ENCODE peak calls at places on chromosomes 11 and 22, in four cellular contexts. One of them, this sample, is unnamed.
A peak's percentile ranks its signal among the peaks of the same experiment; 100 is the strongest.

GRCh38 chr11:65524747-65525658 is at the start of gene SCYL1:
- DNase-seq in left ventricle myocardium inferior: peak; percentile 82
- DNase-seq in astrocyte of the spinal cord: peak; percentile 75
- DNase-seq in right cardiac atrium: peak; percentile 90
- DNase-seq in this sample: peak; percentile 53

GRCh38 chr11:124769804-124770774 is 8.0 kb upstream of the ESAM start:
- DNase-seq in left ventricle myocardium inferior: no peak
- DNase-seq in astrocyte of the spinal cord: no peak
- DNase-seq in right cardiac atrium: no peak
- DNase-seq in this sample: peak; percentile 76

GRCh38 chr11:122267602-122268001 is 151.6 kb upstream of the BLID start:
- DNase-seq in left ventricle myocardium inferior: no peak
- DNase-seq in astrocyte of the spinal cord: peak; percentile 26
- DNase-seq in right cardiac atrium: no peak
- DNase-seq in this sample: peak; percentile 64

GRCh38 chr11:38460901-38461300 is 1862.9 kb upstream of the RAG2 start:
- DNase-seq in left ventricle myocardium inferior: peak; percentile 21
- DNase-seq in astrocyte of the spinal cord: peak; percentile 96
- DNase-seq in right cardiac atrium: peak; percentile 78
- DNase-seq in this sample: peak; percentile 92

GRCh38 chr11:16986434-16987204 is 27.6 kb downstream of the PLEKHA7 start:
- DNase-seq in left ventricle myocardium inferior: no peak
- DNase-seq in astrocyte of the spinal cord: peak; percentile 19
- DNase-seq in right cardiac atrium: no peak
- DNase-seq in this sample: no peak

GRCh38 chr11:73159297-73159696 is 17.2 kb upstream of the FCHSD2 start:
- DNase-seq in left ventricle myocardium inferior: no peak
- DNase-seq in astrocyte of the spinal cord: no peak
- DNase-seq in right cardiac atrium: no peak
- DNase-seq in this sample: no peak

GRCh38 chr22:31544481-31545480 is 48.4 kb downstream of the SFI1 start:
- DNase-seq in left ventricle myocardium inferior: no peak
- DNase-seq in astrocyte of the spinal cord: no peak
- DNase-seq in right cardiac atrium: no peak
- DNase-seq in this sample: no peak

GRCh38 chr11:76623171-76623883 is 47.2 kb downstream of the LRRC32 start:
- DNase-seq in left ventricle myocardium inferior: no peak
- DNase-seq in astrocyte of the spinal cord: no peak
- DNase-seq in right cardiac atrium: peak; percentile 34
- DNase-seq in this sample: peak; percentile 79

GRCh38 chr22:23183107-23183698 is 2.9 kb downstream of the BCR start:
- DNase-seq in left ventricle myocardium inferior: peak; percentile 35
- DNase-seq in astrocyte of the spinal cord: peak; percentile 76
- DNase-seq in right cardiac atrium: peak; percentile 82
- DNase-seq in this sample: peak; percentile 43

GRCh38 chr11:133829566-133829965 is 15.7 kb downstream of the SPATA19 start:
- DNase-seq in left ventricle myocardium inferior: no peak
- DNase-seq in astrocyte of the spinal cord: no peak
- DNase-seq in right cardiac atrium: no peak
- DNase-seq in this sample: no peak

GRCh38 chr11:126139541-126140091 is 71.8 kb downstream of the RPUSD4 start:
- DNase-seq in left ventricle myocardium inferior: peak; percentile 53
- DNase-seq in astrocyte of the spinal cord: peak; percentile 19
- DNase-seq in right cardiac atrium: peak; percentile 70
- DNase-seq in this sample: no peak

GRCh38 chr11:41879186-41879738 is 419.8 kb upstream of the LRRC4C start:
- DNase-seq in left ventricle myocardium inferior: no peak
- DNase-seq in astrocyte of the spinal cord: peak; percentile 74
- DNase-seq in right cardiac atrium: no peak
- DNase-seq in this sample: peak; percentile 82

GRCh38 chr11:119347940-119348339 is 1.4 kb upstream of the MFRP start:
- DNase-seq in left ventricle myocardium inferior: no peak
- DNase-seq in astrocyte of the spinal cord: no peak
- DNase-seq in right cardiac atrium: no peak
- DNase-seq in this sample: no peak

GRCh38 chr11:75001686-75002085 is 13.0 kb downstream of the NEU3 start:
- DNase-seq in left ventricle myocardium inferior: no peak
- DNase-seq in astrocyte of the spinal cord: no peak
- DNase-seq in right cardiac atrium: no peak
- DNase-seq in this sample: no peak

GRCh38 chr11:120526241-120526640 is 14.7 kb downstream of the GRIK4 start:
- DNase-seq in left ventricle myocardium inferior: no peak
- DNase-seq in astrocyte of the spinal cord: no peak
- DNase-seq in right cardiac atrium: no peak
- DNase-seq in this sample: no peak

GRCh38 chr11:115409691-115410220 is 94.5 kb downstream of the CADM1 start:
- DNase-seq in left ventricle myocardium inferior: no peak
- DNase-seq in astrocyte of the spinal cord: peak; percentile 33
- DNase-seq in right cardiac atrium: no peak
- DNase-seq in this sample: no peak

GRCh38 chr11:120867024-120867423 is 156.9 kb upstream of the TBCEL start:
- DNase-seq in left ventricle myocardium inferior: no peak
- DNase-seq in astrocyte of the spinal cord: no peak
- DNase-seq in right cardiac atrium: no peak
- DNase-seq in this sample: no peak

GRCh38 chr11:22459053-22459452 is 120.9 kb downstream of the SLC17A6 start:
- DNase-seq in left ventricle myocardium inferior: no peak
- DNase-seq in astrocyte of the spinal cord: no peak
- DNase-seq in right cardiac atrium: no peak
- DNase-seq in this sample: peak; percentile 71

GRCh38 chr11:132064987-132065620 is 694.7 kb downstream of the NTM start:
- DNase-seq in left ventricle myocardium inferior: no peak
- DNase-seq in astrocyte of the spinal cord: peak; percentile 99
- DNase-seq in right cardiac atrium: no peak
- DNase-seq in this sample: peak; percentile 99

GRCh38 chr11:60852060-60852638 is 3.6 kb downstream of the PTGDR2 start:
- DNase-seq in left ventricle myocardium inferior: no peak
- DNase-seq in astrocyte of the spinal cord: no peak
- DNase-seq in right cardiac atrium: peak; percentile 41
- DNase-seq in this sample: no peak

GRCh38 chr11:60852639-60853468 is 2.9 kb downstream of the PTGDR2 start:
- DNase-seq in left ventricle myocardium inferior: no peak
- DNase-seq in astrocyte of the spinal cord: no peak
- DNase-seq in right cardiac atrium: peak; percentile 47
- DNase-seq in this sample: no peak

GRCh38 chr11:60849641-60850520 is 5.9 kb downstream of the PTGDR2 start:
- DNase-seq in left ventricle myocardium inferior: no peak
- DNase-seq in astrocyte of the spinal cord: no peak
- DNase-seq in right cardiac atrium: no peak
- DNase-seq in this sample: no peak

GRCh38 chr11:60853469-60853950 is 2.2 kb downstream of the PTGDR2 start:
- DNase-seq in left ventricle myocardium inferior: no peak
- DNase-seq in astrocyte of the spinal cord: no peak
- DNase-seq in right cardiac atrium: peak; percentile 22
- DNase-seq in this sample: no peak

GRCh38 chr11:60851327-60852059 is 4.3 kb downstream of the PTGDR2 start:
- DNase-seq in left ventricle myocardium inferior: no peak
- DNase-seq in astrocyte of the spinal cord: no peak
- DNase-seq in right cardiac atrium: no peak
- DNase-seq in this sample: no peak
- H3K4me3 ChIP-seq in left ventricle myocardium inferior: no peak overlapping the region
- H3K4me3 ChIP-seq in astrocyte of the spinal cord: no peak overlapping the region
- H3K4me3 ChIP-seq in right cardiac atrium: no peak overlapping the region
- H3K4me3 ChIP-seq in this sample: no peak overlapping the region

GRCh38 chr22:20980523-20980922 is 1.6 kb upstream of the LZTR1 start:
- DNase-seq in left ventricle myocardium inferior: no peak
- DNase-seq in astrocyte of the spinal cord: no peak
- DNase-seq in right cardiac atrium: no peak
- DNase-seq in this sample: no peak

GRCh38 chr22:20980938-20981722 is 967 bp upstream of the LZTR1 start:
- DNase-seq in left ventricle myocardium inferior: no peak
- DNase-seq in astrocyte of the spinal cord: no peak
- DNase-seq in right cardiac atrium: no peak
- DNase-seq in this sample: no peak

GRCh38 chr22:20978419-20978818 is 3.7 kb upstream of the LZTR1 start:
- DNase-seq in left ventricle myocardium inferior: no peak
- DNase-seq in astrocyte of the spinal cord: no peak
- DNase-seq in right cardiac atrium: no peak
- DNase-seq in this sample: no peak

GRCh38 chr22:20979243-20979809 is 2.8 kb upstream of the LZTR1 start:
- DNase-seq in left ventricle myocardium inferior: peak; percentile 53
- DNase-seq in astrocyte of the spinal cord: peak; percentile 77
- DNase-seq in right cardiac atrium: peak; percentile 87
- DNase-seq in this sample: peak; percentile 71

GRCh38 chr22:20979940-20980453 is 2.1 kb upstream of the LZTR1 start:
- DNase-seq in left ventricle myocardium inferior: no peak
- DNase-seq in astrocyte of the spinal cord: no peak
- DNase-seq in right cardiac atrium: no peak
- DNase-seq in this sample: no peak
- H3K4me3 ChIP-seq in left ventricle myocardium inferior: peak overlapping the region; percentile 52
- H3K4me3 ChIP-seq in astrocyte of the spinal cord: peak overlapping the region; percentile 14
- H3K4me3 ChIP-seq in right cardiac atrium: no peak overlapping the region
- H3K4me3 ChIP-seq in this sample: peak overlapping the region; percentile 29

DNA sequence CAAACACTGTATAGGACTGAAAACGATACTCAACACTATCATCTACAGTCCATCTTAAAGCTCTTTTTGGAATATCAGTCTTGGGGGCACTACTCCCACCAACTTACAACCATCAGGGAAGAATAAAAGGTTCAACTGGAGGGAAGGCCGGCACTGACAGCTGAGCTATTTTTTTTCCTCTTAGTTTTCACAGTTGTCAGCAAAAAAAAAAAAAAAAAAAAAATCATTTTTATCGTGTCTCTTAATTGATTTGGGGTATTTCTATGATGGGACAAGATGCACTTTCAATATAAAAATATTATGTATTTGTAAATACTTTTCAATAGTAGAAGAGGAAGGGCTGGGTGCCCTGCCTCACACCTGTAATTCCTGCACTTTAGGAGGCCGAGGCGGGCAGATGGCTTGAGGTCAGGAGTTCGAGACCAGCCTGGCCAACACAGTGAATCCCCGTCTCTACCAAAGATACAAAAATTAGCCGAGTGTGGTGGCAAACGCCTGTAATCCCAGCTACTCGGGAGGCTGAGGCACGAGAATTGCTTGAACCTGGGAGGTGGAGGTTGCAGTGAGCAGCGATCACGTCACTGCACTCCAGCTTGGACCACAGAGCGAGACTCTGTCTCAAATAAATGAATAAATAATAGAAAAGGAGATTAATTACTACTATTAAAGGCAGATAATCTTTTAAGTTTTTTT is 1.5 kb downstream of the KIF18A start:
- DNase-seq in left ventricle myocardium inferior: no peak
- DNase-seq in astrocyte of the spinal cord: no peak
- DNase-seq in right cardiac atrium: no peak
- DNase-seq in this sample: no peak
- H3K4me3 ChIP-seq in left ventricle myocardium inferior: no peak overlapping the region
- H3K4me3 ChIP-seq in astrocyte of the spinal cord: peak overlapping the region; percentile 84
- H3K4me3 ChIP-seq in right cardiac atrium: no peak overlapping the region
- H3K4me3 ChIP-seq in this sample: peak overlapping the region; percentile 79

GRCh38 chr11:2443406-2443805 is 908 bp downstream of the TRPM5 start:
- DNase-seq in left ventricle myocardium inferior: no peak
- DNase-seq in astrocyte of the spinal cord: no peak
- DNase-seq in right cardiac atrium: peak; percentile 42
- DNase-seq in this sample: no peak

GRCh38 chr11:2443881-2444300 is 423 bp downstream of the TRPM5 start:
- DNase-seq in left ventricle myocardium inferior: no peak
- DNase-seq in astrocyte of the spinal cord: no peak
- DNase-seq in right cardiac atrium: peak; percentile 40
- DNase-seq in this sample: no peak

GRCh38 chr11:2445107-2445947 is 519 bp downstream of the KCNQ1 start:
- DNase-seq in left ventricle myocardium inferior: no peak
- DNase-seq in astrocyte of the spinal cord: no peak
- DNase-seq in right cardiac atrium: peak; percentile 64
- DNase-seq in this sample: no peak

GRCh38 chr11:2445948-2446551 is 1.2 kb downstream of the KCNQ1 start:
- DNase-seq in left ventricle myocardium inferior: no peak
- DNase-seq in astrocyte of the spinal cord: no peak
- DNase-seq in right cardiac atrium: no peak
- DNase-seq in this sample: no peak

GRCh38 chr11:2444301-2445106 is at the start of the genes KCNQ1 and TRPM5:
- DNase-seq in left ventricle myocardium inferior: peak; percentile 58
- DNase-seq in astrocyte of the spinal cord: no peak
- DNase-seq in right cardiac atrium: peak; percentile 82
- DNase-seq in this sample: no peak
- H3K4me3 ChIP-seq in left ventricle myocardium inferior: peak within 1 kb of the TSS; percentile 66
- H3K4me3 ChIP-seq in astrocyte of the spinal cord: no peak within 1 kb of the TSS
- H3K4me3 ChIP-seq in right cardiac atrium: peak within 1 kb of the TSS; percentile 65
- H3K4me3 ChIP-seq in this sample: no peak within 1 kb of the TSS

DNA sequence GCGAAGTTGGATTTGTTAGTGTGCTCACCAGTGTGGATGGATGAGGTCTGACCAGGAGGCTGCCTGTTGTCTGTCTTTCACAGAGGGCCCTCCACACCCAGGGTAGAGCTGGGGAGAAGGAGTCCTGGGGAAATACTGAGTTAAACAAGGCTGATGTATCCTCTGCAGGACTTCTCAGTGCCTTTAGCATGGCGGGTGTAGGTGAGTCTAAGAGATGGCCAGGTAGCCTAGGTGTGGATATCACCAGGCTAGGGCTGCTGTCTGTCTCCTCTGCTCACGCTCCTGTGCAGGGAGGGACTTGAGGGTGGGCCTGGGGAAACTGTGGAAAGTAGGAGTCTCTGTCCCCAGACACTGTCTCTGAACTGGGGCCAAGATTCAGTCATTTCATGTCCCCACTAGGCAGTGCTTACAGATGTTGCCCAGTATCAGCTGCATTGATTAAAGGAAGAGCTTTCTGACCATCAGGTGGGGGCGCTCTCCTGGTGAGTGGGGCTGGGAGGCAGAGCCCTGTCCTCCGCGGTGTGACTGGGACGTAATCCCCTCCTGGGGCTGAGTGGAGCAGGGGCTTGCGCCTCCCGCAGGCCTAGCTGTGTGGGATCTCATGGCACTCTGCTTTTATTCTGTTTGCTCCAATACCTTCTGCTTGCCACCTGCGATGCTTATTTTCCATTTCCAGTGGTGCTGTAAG is 35.5 kb upstream of the CCDC188 start:
- DNase-seq in left ventricle myocardium inferior: no peak
- DNase-seq in astrocyte of the spinal cord: no peak
- DNase-seq in right cardiac atrium: no peak
- DNase-seq in this sample: no peak
- H3K4me3 ChIP-seq in left ventricle myocardium inferior: no peak overlapping the region
- H3K4me3 ChIP-seq in astrocyte of the spinal cord: no peak overlapping the region
- H3K4me3 ChIP-seq in right cardiac atrium: no peak overlapping the region
- H3K4me3 ChIP-seq in this sample: no peak overlapping the region

GRCh38 chr11:62556872-62557631 is 10.4 kb upstream of the AHNAK start:
- DNase-seq in left ventricle myocardium inferior: no peak
- DNase-seq in astrocyte of the spinal cord: no peak
- DNase-seq in right cardiac atrium: no peak
- DNase-seq in this sample: no peak
- H3K4me3 ChIP-seq in left ventricle myocardium inferior: peak overlapping the region; percentile 39
- H3K4me3 ChIP-seq in astrocyte of the spinal cord: no peak overlapping the region
- H3K4me3 ChIP-seq in right cardiac atrium: no peak overlapping the region
- H3K4me3 ChIP-seq in this sample: no peak overlapping the region

DNA sequence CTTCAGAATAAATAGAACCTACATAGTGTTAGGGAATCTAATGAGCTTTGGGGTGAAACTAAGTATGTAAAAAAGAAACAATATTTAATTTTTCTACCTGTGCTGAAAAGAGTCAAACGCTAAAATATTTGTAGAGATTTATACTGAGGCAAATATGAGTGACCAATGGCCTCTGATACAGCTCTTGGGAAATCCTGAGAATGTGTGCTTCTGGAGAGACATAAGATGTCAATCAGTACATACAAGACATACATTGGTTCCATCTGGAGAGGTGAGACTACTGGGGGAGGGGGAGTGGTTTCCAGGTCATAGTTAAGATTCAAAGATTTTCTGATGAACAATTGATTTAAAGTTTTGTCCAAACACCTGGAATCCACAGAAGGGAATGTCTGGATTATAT is 970 bp downstream of the ASRGL1 start:
- DNase-seq in left ventricle myocardium inferior: no peak
- DNase-seq in astrocyte of the spinal cord: no peak
- DNase-seq in right cardiac atrium: no peak
- DNase-seq in this sample: no peak
- H3K4me3 ChIP-seq in left ventricle myocardium inferior: peak overlapping the region; percentile 75
- H3K4me3 ChIP-seq in astrocyte of the spinal cord: peak overlapping the region; percentile 54
- H3K4me3 ChIP-seq in right cardiac atrium: peak overlapping the region; percentile 53
- H3K4me3 ChIP-seq in this sample: no peak overlapping the region